ENCODE peak calls at places on chromosomes 5 and 9, in five cellular contexts. D is NCI-H1092 treated with DMSO at 0.1 percent for 48 hours, X is K562, S is gastrocnemius medialis, R is GM23338. Q is an unnamed sample.

GRCh38 chr5:157352756-157353340 is 86.9 kb downstream of the CYFIP2 start:
- DNase-seq in D (no peak), X (no peak), S (no peak), R (no peak), Q (no peak)

GRCh38 chr5:127856310-127856709 is 153.1 kb downstream of the CCDC192 start:
- DNase-seq in D (no peak), X (no peak), S (no peak), R (no peak), Q (no peak)

GRCh38 chr5:159047081-159047480 is 52.6 kb downstream of the EBF1 start:
- DNase-seq in D (no peak), X (no peak), S (no peak), R (no peak), Q (no peak)

GRCh38 chr5:72402381-72402890 is 82.3 kb downstream of the PTCD2 start:
- DNase-seq in D (no peak), X (no peak), S (no peak), R (no peak), Q (no peak)

GRCh38 chr9:132588501-132589147 is 6.2 kb downstream of the BARHL1 start:
- DNase-seq in D (no peak), X (no peak), S (no peak), R (peak), Q (no peak)

GRCh38 chr9:87333802-87334201 is 163.9 kb upstream of the DAPK1 start:
- DNase-seq in D (no peak), X (no peak), S (no peak), R (no peak), Q (no peak)

GRCh38 chr9:8071445-8071798 is 271.8 kb upstream of the DMAC1 start:
- DNase-seq in D (peak), X (no peak), S (no peak), R (no peak), Q (no peak)

GRCh38 chr5:180137401-180138213 is 66.0 kb upstream of the RNF130 start:
- DNase-seq in D (no peak), X (no peak), S (no peak), R (no peak), Q (no peak)

GRCh38 chr9:134955801-134956200 is 38.1 kb upstream of the FCN1 start:
- DNase-seq in D (no peak), X (no peak), S (no peak), R (no peak), Q (no peak)

GRCh38 chr5:25119654-25120053 is 474.9 kb upstream of the CDH10 start:
- DNase-seq in D (peak), X (peak), S (no peak), R (peak), Q (peak)

GRCh38 chr5:74636552-74636951 is 4.0 kb downstream of the ENC1 start:
- DNase-seq in D (no peak), X (no peak), S (no peak), R (no peak), Q (no peak)

GRCh38 chr9:131578778-131579504 is 33.6 kb downstream of the PRRT1B start:
- DNase-seq in D (no peak), X (no peak), S (no peak), R (no peak), Q (no peak)

GRCh38 chr5:24222866-24223265 is 421.9 kb downstream of the CDH10 start:
- DNase-seq in D (no peak), X (no peak), S (no peak), R (no peak), Q (no peak)

GRCh38 chr5:152505442-152506042 is 100.5 kb upstream of the NMUR2 start:
- DNase-seq in D (peak), X (peak), S (peak), R (peak), Q (peak)

GRCh38 chr5:71932649-71933338 is 174.5 kb upstream of the MAP1B start:
- DNase-seq in D (peak), X (peak), S (peak), R (peak), Q (no peak)

GRCh38 chr5:38400365-38400764 is 142.0 kb downstream of the EGFLAM start:
- DNase-seq in D (no peak), X (no peak), S (no peak), R (no peak), Q (no peak)

GRCh38 chr5:56656816-56657740 is 158.3 kb upstream of the MAP3K1 start:
- DNase-seq in D (no peak), X (no peak), S (no peak), R (no peak), Q (no peak)

GRCh38 chr5:176388003-176388340 is 426 bp downstream of the NOP16 start:
- DNase-seq in D (no peak), X (peak), S (no peak), R (peak), Q (peak)

GRCh38 chr9:25654417-25654816 is 23.8 kb downstream of the TUSC1 start:
- DNase-seq in D (no peak), X (no peak), S (no peak), R (no peak), Q (no peak)

GRCh38 chr5:128782446-128782845 is 182.8 kb upstream of the SLC27A6 start:
- DNase-seq in D (no peak), X (no peak), S (peak), R (no peak), Q (no peak)

GRCh38 chr5:134555223-134555790 is 29.8 kb downstream of the JADE2 start:
- DNase-seq in D (no peak), X (no peak), S (no peak), R (no peak), Q (no peak)

GRCh38 chr5:85452322-85453025 is 1067.8 kb upstream of the EDIL3 start:
- DNase-seq in D (no peak), X (peak), S (no peak), R (no peak), Q (no peak)

GRCh38 chr5:173973614-173973969 is 15.4 kb upstream of the C5orf47 start:
- DNase-seq in D (no peak), X (peak), S (peak), R (peak), Q (no peak)

GRCh38 chr9:36884721-36885120 is 149.3 kb downstream of the PAX5 start:
- DNase-seq in D (no peak), X (no peak), S (no peak), R (no peak), Q (no peak)

GRCh38 chr5:96875805-96876291 is 452 bp upstream of the ERAP2 start:
- DNase-seq in D (no peak), X (peak), S (no peak), R (no peak), Q (no peak)

GRCh38 chr9:122320346-122320995 is 50.4 kb upstream of the PTGS1 start:
- DNase-seq in D (peak), X (no peak), S (no peak), R (no peak), Q (peak)

GRCh38 chr5:167699434-167699833 is 592.0 kb upstream of the WWC1 start:
- DNase-seq in D (no peak), X (no peak), S (no peak), R (peak), Q (no peak)

GRCh38 chr5:114362197-114362976 is 517 bp downstream of the KCNN2 start:
- DNase-seq in D (peak), X (no peak), S (no peak), R (peak), Q (no peak)

GRCh38 chr5:98774192-98775046 is 956 bp downstream of the RGMB start:
- DNase-seq in D (peak), X (no peak), S (peak), R (peak), Q (peak)

GRCh38 chr5:54862036-54862435 is 123.4 kb downstream of the ESM1 start:
- DNase-seq in D (no peak), X (peak), S (no peak), R (no peak), Q (no peak)

GRCh38 chr9:8419871-8420270 is 620.3 kb upstream of the DMAC1 start:
- DNase-seq in D (no peak), X (no peak), S (no peak), R (no peak), Q (no peak)

GRCh38 chr9:132575005-132575609 is 7.3 kb upstream of the BARHL1 start:
- DNase-seq in D (peak), X (peak), S (peak), R (peak), Q (peak)

GRCh38 chr5:60856059-60856458 is 12.0 kb upstream of the ELOVL7 start:
- DNase-seq in D (no peak), X (no peak), S (no peak), R (no peak), Q (no peak)

GRCh38 chr5:69105996-69106906 is 12.4 kb downstream of the SLC30A5 start:
- DNase-seq in D (no peak), X (no peak), S (no peak), R (no peak), Q (no peak)

GRCh38 chr9:91949293-91949945 is 609 bp downstream of the ROR2 start:
- DNase-seq in D (peak), X (peak), S (no peak), R (peak), Q (peak)